ENCODE peak calls at places on chromosomes 12 and 14, in nine cellular contexts. One of them, this sample, is unnamed.
A peak's percentile ranks its signal among the peaks of the same experiment; 100 is the strongest.

GRCh38 chr14:54362759-54363437 is 33.9 kb upstream of the CDKN3 start:
- DNase-seq in endothelial cell: no peak
- DNase-seq in left lung: no peak
- DNase-seq in NCI-H146: no peak
- DNase-seq in transverse colon: no peak
- DNase-seq in pancreas: no peak
- DNase-seq in Caki2: no peak
- DNase-seq in GDM1: no peak
- DNase-seq in BJ: no peak
- DNase-seq in this sample: no peak

GRCh38 chr12:47777741-47778558 is 4.9 kb downstream of the SLC48A1 start:
- DNase-seq in endothelial cell: peak; percentile 47
- DNase-seq in left lung: no peak
- DNase-seq in NCI-H146: no peak
- DNase-seq in transverse colon: no peak
- DNase-seq in pancreas: no peak
- DNase-seq in Caki2: peak; percentile 78
- DNase-seq in GDM1: peak; percentile 85
- DNase-seq in BJ: no peak
- DNase-seq in this sample: no peak

GRCh38 chr14:54718046-54718445 is 151.1 kb downstream of the SAMD4A start:
- DNase-seq in endothelial cell: no peak
- DNase-seq in left lung: no peak
- DNase-seq in NCI-H146: no peak
- DNase-seq in transverse colon: no peak
- DNase-seq in pancreas: no peak
- DNase-seq in Caki2: no peak
- DNase-seq in GDM1: no peak
- DNase-seq in BJ: no peak
- DNase-seq in this sample: no peak

GRCh38 chr12:49929581-49929980 is 21.0 kb upstream of the AQP2 start:
- DNase-seq in endothelial cell: no peak
- DNase-seq in left lung: no peak
- DNase-seq in NCI-H146: no peak
- DNase-seq in transverse colon: no peak
- DNase-seq in pancreas: no peak
- DNase-seq in Caki2: no peak
- DNase-seq in GDM1: no peak
- DNase-seq in BJ: no peak
- DNase-seq in this sample: no peak

GRCh38 chr12:65496617-65497016 is 218.1 kb downstream of the MSRB3 start:
- DNase-seq in endothelial cell: no peak
- DNase-seq in left lung: no peak
- DNase-seq in NCI-H146: no peak
- DNase-seq in transverse colon: no peak
- DNase-seq in pancreas: no peak
- DNase-seq in Caki2: no peak
- DNase-seq in GDM1: no peak
- DNase-seq in BJ: no peak
- DNase-seq in this sample: no peak

GRCh38 chr12:44716681-44717080 is 159.4 kb downstream of the NELL2 start:
- DNase-seq in endothelial cell: no peak
- DNase-seq in left lung: no peak
- DNase-seq in NCI-H146: no peak
- DNase-seq in transverse colon: no peak
- DNase-seq in pancreas: no peak
- DNase-seq in Caki2: no peak
- DNase-seq in GDM1: no peak
- DNase-seq in BJ: no peak
- DNase-seq in this sample: no peak

GRCh38 chr12:5485471-5485870 is 53.6 kb downstream of the NTF3 start:
- DNase-seq in endothelial cell: no peak
- DNase-seq in left lung: no peak
- DNase-seq in NCI-H146: no peak
- DNase-seq in transverse colon: no peak
- DNase-seq in pancreas: no peak
- DNase-seq in Caki2: no peak
- DNase-seq in GDM1: no peak
- DNase-seq in BJ: no peak
- DNase-seq in this sample: no peak

GRCh38 chr12:49627752-49628360 is 4.5 kb downstream of the PRPF40B start:
- DNase-seq in endothelial cell: no peak
- DNase-seq in left lung: no peak
- DNase-seq in NCI-H146: no peak
- DNase-seq in transverse colon: no peak
- DNase-seq in pancreas: no peak
- DNase-seq in Caki2: peak; percentile 15
- DNase-seq in GDM1: no peak
- DNase-seq in BJ: no peak
- DNase-seq in this sample: peak; percentile 25

GRCh38 chr12:92955997-92956663 is 27.0 kb upstream of the EEA1 start:
- DNase-seq in endothelial cell: no peak
- DNase-seq in left lung: no peak
- DNase-seq in NCI-H146: no peak
- DNase-seq in transverse colon: no peak
- DNase-seq in pancreas: no peak
- DNase-seq in Caki2: no peak
- DNase-seq in GDM1: no peak
- DNase-seq in BJ: peak; percentile 69
- DNase-seq in this sample: no peak